ENCODE peak calls at places on chromosome 1, in five cellular contexts. Q is stimulated activated naive CD8-positive, alpha-beta T cell treated with anti-CD3 and anti-CD28 coated beads, Interleukin-15, amount 100 ng/mL, for 72 hours; Y is T-helper 22 cell; C is Right ventricle myocardium superior; T is occipital lobe. K is an unnamed sample.

GRCh38 chr1:168920456-168921094 is 185.9 kb upstream of the ATP1B1 start:
- DNase-seq in Q (no peak), Y (no peak), C (no peak), T (no peak), K (peak; percentile 30)

GRCh38 chr1:18693256-18694098 is 62.8 kb downstream of the PAX7 start:
- DNase-seq in Q (no peak), Y (no peak), C (no peak), T (no peak), K (no peak)

GRCh38 chr1:229058111-229058551 is 212.8 kb upstream of the RAB4A start:
- DNase-seq in Q (peak; percentile 32), Y (peak; percentile 7), C (no peak), T (no peak), K (no peak)

GRCh38 chr1:30855686-30856259 is 52.8 kb downstream of the SDC3 start:
- DNase-seq in Q (no peak), Y (no peak), C (no peak), T (no peak), K (no peak)

GRCh38 chr1:8599813-8600212 is 217.6 kb downstream of the RERE start:
- DNase-seq in Q (no peak), Y (no peak), C (no peak), T (no peak), K (no peak)

GRCh38 chr1:193234523-193234922 is 48.1 kb upstream of the B3GALT2 start:
- DNase-seq in Q (no peak), Y (no peak), C (no peak), T (no peak), K (no peak)

GRCh38 chr1:156882543-156882942 is 11.0 kb upstream of the PEAR1 start:
- DNase-seq in Q (no peak), Y (no peak), C (no peak), T (no peak), K (no peak)

GRCh38 chr1:5164155-5164554 is 509.7 kb downstream of the AJAP1 start:
- DNase-seq in Q (no peak), Y (no peak), C (no peak), T (no peak), K (no peak)

GRCh38 chr1:153626929-153627796 is at the start of gene S100A13:
- DNase-seq in Q (no peak), Y (no peak), C (peak; percentile 85), T (peak; percentile 57), K (peak; percentile 84)

GRCh38 chr1:198794498-198794897 is 155.7 kb downstream of the PTPRC start:
- DNase-seq in Q (no peak), Y (no peak), C (no peak), T (no peak), K (no peak)

GRCh38 chr1:181587870-181588438 is 104.6 kb downstream of the CACNA1E start:
- DNase-seq in Q (no peak), Y (no peak), C (no peak), T (no peak), K (peak; percentile 47)

GRCh38 chr1:40755052-40755451 is 28.5 kb upstream of the KCNQ4 start:
- DNase-seq in Q (no peak), Y (no peak), C (no peak), T (no peak), K (no peak)

GRCh38 chr1:21911205-21912001 is 25.7 kb downstream of the HSPG2 start:
- DNase-seq in Q (no peak), Y (no peak), C (peak; percentile 86), T (no peak), K (peak; percentile 51)